ENCODE peak calls at places on chromosome 1, in nine cellular contexts. J, B, C, T, I, N, X, M and V are unnamed samples. For H3K4me1, the result is how much of the 10 kb centered on the place peaks cover.

GRCh38 chr1:52825868-52826267 is 16.7 kb upstream of the ZYG11A start:
- DNase-seq in J (no peak), B (no peak), C (no peak), T (no peak), I (no peak), N (peak), X (no peak), M (no peak), V (no peak)

GRCh38 chr1:174051956-174052355 is 29.8 kb upstream of the RC3H1 start:
- DNase-seq in J (peak), B (peak), C (no peak), T (no peak), I (no peak), N (no peak), X (no peak), M (no peak), V (peak)

GRCh38 chr1:218705911-218706893 is 361.1 kb downstream of the TGFB2 start:
- DNase-seq in J (no peak), B (no peak), C (no peak), T (peak), I (no peak), N (peak), X (no peak), M (no peak), V (no peak)

GRCh38 chr1:52674497-52675384 is 23.4 kb downstream of the COA7 start:
- DNase-seq in J (no peak), B (no peak), C (no peak), T (no peak), I (no peak), N (peak), X (no peak), M (no peak), V (no peak)

GRCh38 chr1:64231153-64231552 is 27.7 kb downstream of the UBE2U start:
- DNase-seq in J (no peak), B (no peak), C (no peak), T (no peak), I (no peak), N (no peak), X (no peak), M (no peak), V (no peak)

GRCh38 chr1:182616130-182617074 is 12.2 kb upstream of the RGS16 start:
- DNase-seq in J (peak), B (peak), C (peak), T (no peak), I (peak), N (peak), X (peak), M (no peak), V (peak)

GRCh38 chr1:29753771-29754607 is 517.7 kb downstream of the PTPRU start:
- DNase-seq in J (no peak), B (no peak), C (no peak), T (no peak), I (no peak), N (no peak), X (no peak), M (no peak), V (peak)

GRCh38 chr1:229863651-229864545 is 203.1 kb upstream of the GALNT2 start:
- DNase-seq in J (no peak), B (no peak), C (no peak), T (no peak), I (no peak), N (no peak), X (no peak), M (no peak), V (peak)

GRCh38 chr1:78840447-78841251 is 165.9 kb downstream of the ADGRL4 start:
- DNase-seq in J (no peak), B (no peak), C (no peak), T (no peak), I (no peak), N (peak), X (no peak), M (no peak), V (no peak)

GRCh38 chr1:40404670-40405462 is 31.3 kb downstream of the SMAP2 start:
- DNase-seq in J (no peak), B (no peak), C (no peak), T (peak), I (no peak), N (peak), X (no peak), M (no peak), V (no peak)

GRCh38 chr1:247110627-247111258 is 6.6 kb upstream of the ZNF669 start:
- DNase-seq in J (no peak), B (no peak), C (no peak), T (no peak), I (no peak), N (peak), X (no peak), M (no peak), V (no peak)

GRCh38 chr1:53634571-53634979 is 104.4 kb downstream of the GLIS1 start:
- DNase-seq in J (peak), B (no peak), C (no peak), T (no peak), I (no peak), N (no peak), X (peak), M (no peak), V (no peak)

GRCh38 chr1:109786531-109787021 is 22.9 kb upstream of the EPS8L3 start:
- DNase-seq in J (peak), B (no peak), C (peak), T (peak), I (peak), N (no peak), X (peak), M (no peak), V (no peak)

GRCh38 chr1:173134800-173135199 is 72.3 kb downstream of the TNFSF4 start:
- DNase-seq in J (no peak), B (no peak), C (no peak), T (no peak), I (peak), N (peak), X (no peak), M (no peak), V (no peak)

GRCh38 chr1:156726549-156727226 is 1.6 kb upstream of the METTL25B start:
- DNase-seq in J (no peak), B (no peak), C (peak), T (peak), I (no peak), N (peak), X (peak), M (no peak), V (no peak)

GRCh38 chr1:240499012-240499411 is 112.9 kb downstream of the GREM2 start:
- DNase-seq in J (no peak), B (no peak), C (no peak), T (no peak), I (no peak), N (peak), X (no peak), M (no peak), V (no peak)

GRCh38 chr1:45679123-45679522 is 7.2 kb downstream of the GPBP1L1 start:
- DNase-seq in J (no peak), B (no peak), C (no peak), T (no peak), I (no peak), N (peak), X (no peak), M (no peak), V (no peak)
- H3K4me1 ChIP-seq in J (half or more), B (under half), C (half or more), T (half or more), I (half or more), N (under half), X (half or more), M (half or more), V (half or more)

GRCh38 chr1:115036814-115037535 is 7.3 kb downstream of the TSHB start:
- DNase-seq in J (no peak), B (no peak), C (no peak), T (no peak), I (no peak), N (no peak), X (no peak), M (no peak), V (no peak)

GRCh38 chr1:115040501-115040900 is 10.9 kb downstream of the TSHB start:
- DNase-seq in J (no peak), B (no peak), C (no peak), T (no peak), I (no peak), N (no peak), X (no peak), M (no peak), V (no peak)

GRCh38 chr1:115041654-115042053 is 12.0 kb downstream of the TSHB start:
- DNase-seq in J (no peak), B (no peak), C (no peak), T (no peak), I (no peak), N (no peak), X (no peak), M (no peak), V (no peak)
- TF ChIP-seq CTCF in J (no peak), B (no peak), C (peak), T (peak), I (no peak), N (peak), X (peak), M (no peak), V (no peak)

DNA sequence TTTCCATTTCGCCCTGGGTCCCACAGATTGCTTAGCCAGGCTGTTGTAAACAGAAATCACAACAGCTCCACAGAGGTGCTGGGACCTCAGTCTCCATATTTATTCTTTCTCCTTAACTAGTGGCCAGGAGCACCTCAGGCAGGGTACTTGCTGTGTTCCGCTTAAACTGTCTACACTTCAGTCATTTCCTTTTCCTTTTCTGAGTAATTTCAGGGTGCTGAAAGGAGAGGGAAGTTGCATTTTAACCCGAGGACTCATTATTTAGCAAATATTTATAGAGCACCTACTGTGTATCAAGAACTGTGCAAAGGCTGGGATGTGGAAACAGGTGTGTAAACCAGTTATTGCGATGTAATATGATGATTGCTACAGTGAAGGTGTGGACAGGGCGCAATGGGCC is 41.9 kb downstream of the ACP6 start:
- DNase-seq in J (no peak), B (no peak), C (no peak), T (no peak), I (no peak), N (no peak), X (no peak), M (no peak), V (no peak)
- H3K4me3 ChIP-seq in J (no peak), B (no peak), C (no peak), T (no peak), I (no peak), N (no peak), X (no peak), M (no peak), V (no peak)

GRCh38 chr1:177591155-177591554 is 378.7 kb downstream of the SEC16B start:
- DNase-seq in J (no peak), B (no peak), C (no peak), T (no peak), I (no peak), N (no peak), X (no peak), M (no peak), V (no peak)
- H3K4me1 ChIP-seq in J (under half), B (under half), C (under half), T (under half), I (under half), N (under half), X (under half), M (under half), V (under half)